ENCODE peak calls at places on chromosomes 7 and 10, in nine cellular contexts. R is uterus; N is thoracic aorta; J is suprapubic skin; O is kidney; D is tibial artery; M is effector memory CD4-positive, alpha-beta T cell; H is SK-N-SH; A is mesenchymal stem cell. G is an unnamed sample. For H3K9me3, the result is how much of the 10 kb centered on the place peaks cover.

GRCh38 chr7:45922810-45923209 is 1.7 kb upstream of the IGFBP3 start:
- DNase-seq in R (peak), N (no peak), J (no peak), O (no peak), D (no peak), M (no peak), H (no peak), A (peak), G (no peak)

GRCh38 chr10:30935078-30935477 is 96.6 kb downstream of the ZNF438 start:
- DNase-seq in R (no peak), N (no peak), J (no peak), O (no peak), D (no peak), M (no peak), H (no peak), A (peak), G (no peak)

GRCh38 chr7:11171569-11172192 is 198.0 kb downstream of the PHF14 start:
- DNase-seq in R (no peak), N (no peak), J (no peak), O (no peak), D (no peak), M (no peak), H (peak), A (no peak), G (no peak)

GRCh38 chr10:133377025-133377817 is 1.8 kb upstream of the PAOX start:
- DNase-seq in R (no peak), N (no peak), J (no peak), O (peak), D (no peak), M (no peak), H (no peak), A (no peak), G (no peak)

GRCh38 chr7:66953044-66953427 is 32.0 kb downstream of the TMEM248 start:
- DNase-seq in R (no peak), N (no peak), J (no peak), O (no peak), D (peak), M (no peak), H (no peak), A (no peak), G (no peak)

GRCh38 chr7:139603896-139604295 is 80.4 kb downstream of the CLEC2L start:
- DNase-seq in R (no peak), N (no peak), J (no peak), O (no peak), D (no peak), M (no peak), H (peak), A (no peak), G (no peak)

GRCh38 chr10:38003026-38003425 is 7.4 kb upstream of the ZNF33A start:
- DNase-seq in R (no peak), N (no peak), J (no peak), O (no peak), D (no peak), M (no peak), H (no peak), A (no peak), G (no peak)

GRCh38 chr7:135159359-135160087 is 11.0 kb downstream of the CYREN start:
- DNase-seq in R (no peak), N (no peak), J (no peak), O (no peak), D (no peak), M (no peak), H (no peak), A (peak), G (no peak)

GRCh38 chr7:69596723-69597277 is 1.5 kb upstream of the AUTS2 start:
- DNase-seq in R (peak), N (no peak), J (no peak), O (no peak), D (no peak), M (no peak), H (no peak), A (peak), G (no peak)

GRCh38 chr10:96509017-96509641 is 4.6 kb downstream of the TLL2 start:
- DNase-seq in R (no peak), N (no peak), J (peak), O (no peak), D (no peak), M (no peak), H (no peak), A (peak), G (no peak)

GRCh38 chr7:44196450-44196872 is 4.3 kb upstream of the YKT6 start:
- DNase-seq in R (no peak), N (no peak), J (peak), O (no peak), D (no peak), M (no peak), H (peak), A (peak), G (no peak)

GRCh38 chr7:51308738-51309102 is 7.9 kb downstream of the COBL start:
- DNase-seq in R (no peak), N (no peak), J (no peak), O (no peak), D (no peak), M (no peak), H (no peak), A (no peak), G (no peak)

GRCh38 chr7:83547526-83547925 is 101.4 kb downstream of the SEMA3E start:
- DNase-seq in R (no peak), N (no peak), J (no peak), O (no peak), D (no peak), M (no peak), H (peak), A (peak), G (no peak)

GRCh38 chr7:96316949-96317348 is 4.9 kb downstream of the SLC25A13 start:
- DNase-seq in R (no peak), N (no peak), J (no peak), O (no peak), D (no peak), M (no peak), H (no peak), A (no peak), G (no peak)

GRCh38 chr10:73991846-73992245 is 6.1 kb upstream of the VCL start:
- DNase-seq in R (no peak), N (no peak), J (no peak), O (no peak), D (no peak), M (peak), H (no peak), A (no peak), G (no peak)

GRCh38 chr10:30057421-30057841 is 2.0 kb downstream of the JCAD start:
- DNase-seq in R (no peak), N (no peak), J (no peak), O (no peak), D (no peak), M (no peak), H (no peak), A (peak), G (no peak)

GRCh38 chr7:42869131-42870020 is 42.5 kb downstream of the C7orf25 start:
- DNase-seq in R (no peak), N (no peak), J (no peak), O (no peak), D (no peak), M (no peak), H (no peak), A (peak), G (no peak)

GRCh38 chr10:127012769-127013152 is 107.5 kb downstream of the DOCK1 start:
- DNase-seq in R (no peak), N (peak), J (no peak), O (peak), D (no peak), M (no peak), H (no peak), A (no peak), G (no peak)

GRCh38 chr10:17244712-17245365 is 16.8 kb downstream of the VIM start:
- DNase-seq in R (no peak), N (no peak), J (no peak), O (no peak), D (no peak), M (no peak), H (no peak), A (peak), G (no peak)

GRCh38 chr7:20200361-20200760 is 16.8 kb downstream of the MACC1 start:
- DNase-seq in R (no peak), N (no peak), J (no peak), O (no peak), D (no peak), M (no peak), H (no peak), A (no peak), G (no peak)

GRCh38 chr10:70666960-70667798 is 5.1 kb upstream of the ADAMTS14 start:
- DNase-seq in R (no peak), N (no peak), J (no peak), O (no peak), D (peak), M (no peak), H (no peak), A (no peak), G (no peak)

GRCh38 chr7:2701406-2701805 is 13.4 kb downstream of the AMZ1 start:
- DNase-seq in R (no peak), N (no peak), J (no peak), O (peak), D (no peak), M (no peak), H (no peak), A (no peak), G (no peak)

GRCh38 chr10:32207544-32207943 is 139.4 kb downstream of the EPC1 start:
- DNase-seq in R (no peak), N (no peak), J (no peak), O (no peak), D (no peak), M (peak), H (peak), A (peak), G (no peak)

GRCh38 chr7:102849079-102849478 is 63.7 kb upstream of the LRRC17 start:
- DNase-seq in R (no peak), N (no peak), J (no peak), O (no peak), D (no peak), M (no peak), H (no peak), A (no peak), G (no peak)

GRCh38 chr7:19728731-19729130 is 19.9 kb upstream of the POLR1F start:
- DNase-seq in R (no peak), N (no peak), J (no peak), O (no peak), D (no peak), M (no peak), H (no peak), A (no peak), G (no peak)

GRCh38 chr10:28294809-28295208 is 8.1 kb downstream of the MPP7 start:
- DNase-seq in R (no peak), N (no peak), J (no peak), O (no peak), D (no peak), M (no peak), H (no peak), A (no peak), G (no peak)

GRCh38 chr7:151856098-151856497 is 20.8 kb downstream of the PRKAG2 start:
- DNase-seq in R (no peak), N (no peak), J (no peak), O (peak), D (no peak), M (no peak), H (no peak), A (no peak), G (no peak)

GRCh38 chr10:47354162-47354561 is 6.0 kb downstream of the RBP3 start:
- DNase-seq in R (no peak), N (no peak), J (peak), O (peak), D (peak), M (no peak), H (no peak), A (no peak), G (no peak)

GRCh38 chr10:100183482-100183881 is 2.3 kb downstream of the ERLIN1 start:
- DNase-seq in R (no peak), N (no peak), J (no peak), O (no peak), D (no peak), M (no peak), H (no peak), A (peak), G (no peak)

GRCh38 chr7:33410266-33410665 is 280.9 kb downstream of the BBS9 start:
- DNase-seq in R (no peak), N (no peak), J (no peak), O (no peak), D (no peak), M (no peak), H (no peak), A (no peak), G (no peak)

GRCh38 chr10:124185074-124185473 is 91.7 kb upstream of the CHST15 start:
- DNase-seq in R (no peak), N (no peak), J (no peak), O (no peak), D (no peak), M (no peak), H (no peak), A (no peak), G (no peak)

GRCh38 chr10:7544203-7544602 is 122.6 kb downstream of the ITIH5 start:
- DNase-seq in R (no peak), N (no peak), J (no peak), O (no peak), D (no peak), M (no peak), H (no peak), A (no peak), G (no peak)

GRCh38 chr7:142371586-142372377 is 113.9 kb upstream of the PRSS58 start:
- DNase-seq in R (no peak), N (no peak), J (no peak), O (no peak), D (no peak), M (no peak), H (no peak), A (no peak), G (no peak)

GRCh38 chr7:29204491-29205281 is 10.1 kb downstream of the CHN2 start:
- DNase-seq in R (no peak), N (no peak), J (no peak), O (no peak), D (no peak), M (no peak), H (no peak), A (no peak), G (no peak)

GRCh38 chr10:42691361-42692120 is 53.2 kb upstream of the ZNF33B start:
- DNase-seq in R (no peak), N (no peak), J (no peak), O (no peak), D (no peak), M (no peak), H (peak), A (no peak), G (no peak)

GRCh38 chr10:35331894-35332640 is 4.2 kb upstream of the CCNY start:
- DNase-seq in R (peak), N (no peak), J (no peak), O (no peak), D (no peak), M (no peak), H (no peak), A (peak), G (no peak)

GRCh38 chr7:105224884-105225651 is 163.7 kb downstream of the SRPK2 start:
- DNase-seq in R (no peak), N (no peak), J (no peak), O (no peak), D (no peak), M (no peak), H (peak), A (peak), G (no peak)

GRCh38 chr10:71435571-71436267 is 39.0 kb downstream of the CDH23 start:
- DNase-seq in R (no peak), N (no peak), J (peak), O (no peak), D (no peak), M (no peak), H (peak), A (no peak), G (no peak)

DNA sequence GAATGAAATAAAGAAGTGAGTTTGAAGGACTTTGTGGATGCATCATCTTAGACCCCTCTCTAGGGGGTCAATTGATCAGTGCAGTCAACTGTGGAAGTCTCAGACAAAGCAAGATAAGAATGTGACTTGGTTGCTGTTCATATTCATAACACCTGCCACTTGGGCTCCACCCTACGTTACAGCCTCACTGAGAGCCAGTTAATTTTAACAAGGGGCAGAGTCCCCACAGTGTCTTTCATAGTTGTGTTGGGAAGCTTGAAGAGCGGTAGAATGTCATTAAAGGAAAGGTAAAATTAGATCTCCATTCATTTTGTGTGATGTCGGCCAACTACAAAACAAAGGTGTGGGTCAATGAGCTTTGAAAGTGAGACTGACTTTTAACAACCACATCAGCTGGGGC is 442.1 kb upstream of the C7orf33 start:
- DNase-seq in R (no peak), N (no peak), J (no peak), O (no peak), D (no peak), M (no peak), H (no peak), A (no peak), G (no peak)
- H3K9me3 ChIP-seq in R (under half), N (under half), J (under half), O (under half), D (under half), M (under half), H (under half), A (under half), G (under half)

GRCh38 chr10:129784286-129784685 is 179.8 kb downstream of the EBF3 start:
- DNase-seq in R (no peak), N (no peak), J (no peak), O (no peak), D (peak), M (no peak), H (no peak), A (no peak), G (no peak)
- H3K9me3 ChIP-seq in R (under half), N (under half), J (under half), O (under half), D (under half), M (under half), H (under half), A (under half), G (under half)

DNA sequence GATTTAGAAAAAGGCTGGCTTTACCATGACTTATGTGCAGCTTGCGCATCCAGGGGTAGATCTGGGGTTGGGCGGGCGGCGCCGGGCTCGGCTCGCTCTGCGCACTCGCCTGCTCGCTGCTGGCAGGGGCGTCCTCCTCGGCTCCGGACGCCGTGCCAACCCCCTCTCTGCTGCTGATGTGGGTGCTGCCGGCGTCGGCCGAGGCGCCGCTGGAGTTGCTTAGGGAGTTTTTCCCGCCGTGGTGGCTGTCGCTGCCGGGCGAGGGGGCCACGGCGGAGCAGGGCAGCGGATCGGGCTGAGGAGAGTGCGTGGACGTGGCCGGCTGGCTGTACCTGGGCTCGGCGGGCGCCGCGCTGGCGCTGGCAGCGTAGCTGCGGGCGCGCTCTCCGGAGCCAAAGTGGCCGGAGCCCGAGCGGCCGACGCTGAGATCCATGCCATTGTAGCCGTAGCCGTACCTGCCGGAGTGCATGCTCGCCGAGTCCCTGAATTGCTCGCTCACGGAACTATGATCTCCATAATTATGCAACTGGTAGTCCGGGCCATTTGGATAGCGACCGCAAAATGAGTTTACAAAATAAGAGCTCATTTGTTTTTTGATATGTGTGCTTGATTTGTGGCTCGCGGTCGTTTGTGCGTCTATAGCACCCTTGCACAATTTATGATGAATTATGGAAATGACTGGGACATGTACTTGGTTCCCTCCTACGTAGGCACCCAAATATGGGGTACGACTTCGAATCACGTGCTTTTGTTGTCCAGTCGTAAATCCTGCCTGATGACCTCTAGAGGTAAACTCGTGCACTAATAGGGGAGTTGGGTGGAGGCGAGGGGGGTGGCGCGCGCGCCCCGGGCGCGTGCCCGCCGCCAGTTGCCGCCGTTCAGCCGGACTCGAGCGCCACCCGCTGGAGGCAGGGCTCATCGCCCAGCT is at the start of gene HOXA5:
- DNase-seq in R (peak), N (no peak), J (peak), O (peak), D (peak), M (no peak), H (peak), A (peak), G (no peak)
- H3K9me3 ChIP-seq in R (under half), N (under half), J (under half), O (under half), D (under half), M (under half), H (under half), A (under half), G (under half)

GRCh38 chr7:21454906-21455305 is 27.0 kb downstream of the SP4 start:
- DNase-seq in R (no peak), N (no peak), J (no peak), O (no peak), D (no peak), M (no peak), H (no peak), A (no peak), G (no peak)

GRCh38 chr7:21450076-21450475 is 22.2 kb downstream of the SP4 start:
- DNase-seq in R (no peak), N (no peak), J (no peak), O (no peak), D (no peak), M (no peak), H (no peak), A (no peak), G (no peak)

GRCh38 chr7:21448974-21449373 is 21.1 kb downstream of the SP4 start:
- DNase-seq in R (no peak), N (no peak), J (no peak), O (no peak), D (no peak), M (no peak), H (no peak), A (no peak), G (no peak)

GRCh38 chr7:21450876-21451275 is 23.0 kb downstream of the SP4 start:
- DNase-seq in R (no peak), N (no peak), J (no peak), O (no peak), D (no peak), M (no peak), H (no peak), A (no peak), G (no peak)

DNA sequence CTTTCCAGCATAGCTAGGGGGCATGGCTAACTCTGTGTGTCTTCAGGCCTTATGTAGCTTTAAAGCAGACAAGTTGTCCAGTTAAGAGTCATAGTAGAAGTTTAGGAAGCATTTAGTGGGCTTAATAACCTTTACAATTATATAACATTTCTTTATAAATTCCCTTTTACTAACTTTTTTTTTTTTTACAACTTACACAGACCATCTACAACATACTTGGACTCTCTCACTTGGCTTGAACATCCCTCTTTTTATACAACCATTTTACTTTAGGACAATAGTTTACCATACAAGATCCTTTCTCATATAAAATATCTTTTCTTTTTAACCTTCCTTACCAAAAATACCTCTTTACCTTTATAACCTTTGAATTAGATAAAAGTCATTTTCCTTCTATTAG is 26.3 kb downstream of the SP4 start:
- DNase-seq in R (no peak), N (no peak), J (no peak), O (no peak), D (no peak), M (no peak), H (no peak), A (no peak), G (no peak)
- H3K9me3 ChIP-seq in R (under half), N (under half), J (under half), O (under half), D (under half), M (under half), H (under half), A (under half), G (under half)

GRCh38 chr7:85342781-85343180 is 155.9 kb upstream of the SEMA3D start:
- DNase-seq in R (no peak), N (no peak), J (no peak), O (no peak), D (no peak), M (no peak), H (no peak), A (no peak), G (no peak)
- H3K9me3 ChIP-seq in R (under half), N (under half), J (under half), O (under half), D (under half), M (under half), H (under half), A (under half), G (under half)

G was measured in esophagus squamous epithelium.